ENCODE peak calls at places on chromosomes 3 and 15, in ten cellular contexts. F, O, A, U, E, P, Z, Y, R and B are unnamed samples.

GRCh38 chr3:190076138-190076537 is 44.6 kb downstream of the P3H2 start:
- DNase-seq in Y (no peak), P (no peak), R (no peak), U (no peak), A (no peak), E (no peak), F (no peak), O (no peak), Z (no peak), B (peak)

GRCh38 chr3:37475435-37475834 is 301.1 kb upstream of the LRRFIP2 start:
- DNase-seq in E (no peak), Y (no peak), F (no peak), R (no peak), P (no peak), O (no peak), Z (no peak), U (no peak), A (no peak), B (no peak)

GRCh38 chr3:190644766-190645165 is 130.9 kb downstream of the IL1RAP start:
- DNase-seq in U (no peak), P (no peak), E (no peak), F (no peak), O (no peak), Z (no peak), R (no peak), A (no peak), Y (no peak), B (no peak)

GRCh38 chr3:159246385-159246784 is 444.5 kb downstream of the MFSD1 start:
- DNase-seq in Y (no peak), E (no peak), R (no peak), A (no peak), U (no peak), F (no peak), P (no peak), Z (no peak), O (no peak), B (no peak)

GRCh38 chr3:152505926-152506325 is 237.2 kb downstream of the MBNL1 start:
- DNase-seq in Y (no peak), E (no peak), R (no peak), A (no peak), U (no peak), P (no peak), O (no peak), Z (no peak), F (peak), B (no peak)

GRCh38 chr3:142315083-142315482 is 89.7 kb upstream of the GK5 start:
- DNase-seq in A (no peak), E (no peak), Y (no peak), U (peak), R (no peak), O (no peak), F (no peak), Z (no peak), P (no peak), B (no peak)

GRCh38 chr15:101043911-101044624 is 124.9 kb downstream of the LRRK1 start:
- DNase-seq in A (peak), O (peak), U (no peak), Y (no peak), R (no peak), P (peak), F (no peak), E (peak), Z (peak), B (no peak)

GRCh38 chr3:122975163-122975923 is 52.2 kb downstream of the SEMA5B start:
- DNase-seq in A (peak), U (no peak), F (no peak), E (peak), Z (peak), Y (peak), O (no peak), P (peak), R (no peak), B (peak)

GRCh38 chr15:43190178-43190577 is 5.0 kb downstream of the CCNDBP1 start:
- DNase-seq in U (no peak), F (no peak), E (no peak), P (peak), O (peak), Z (no peak), Y (peak), R (no peak), A (no peak), B (peak)

GRCh38 chr3:76362643-76363042 is 577.3 kb upstream of the ZNF717 start:
- DNase-seq in E (no peak), A (no peak), O (no peak), Y (no peak), F (no peak), P (no peak), U (no peak), Z (no peak), R (no peak), B (no peak)

GRCh38 chr15:38627684-38628277 is 63.2 kb upstream of the RASGRP1 start:
- DNase-seq in Z (no peak), E (no peak), Y (peak), U (no peak), R (no peak), O (no peak), F (no peak), P (no peak), A (no peak), B (no peak)

GRCh38 chr15:68416158-68416535 is 15.8 kb downstream of the ITGA11 start:
- DNase-seq in F (no peak), A (no peak), R (no peak), U (no peak), Y (peak), O (no peak), P (no peak), E (no peak), Z (peak), B (no peak)

GRCh38 chr3:10783360-10784346 is 32.4 kb upstream of the SLC6A11 start:
- DNase-seq in Y (peak), O (no peak), R (peak), A (no peak), P (no peak), E (no peak), U (peak), Z (no peak), F (no peak), B (no peak)

GRCh38 chr15:78316211-78317077 is 17.0 kb upstream of the SKIC8 start:
- DNase-seq in R (no peak), U (no peak), A (no peak), Z (no peak), O (peak), P (no peak), Y (no peak), F (no peak), E (peak), B (no peak)

GRCh38 chr3:108564564-108564963 is 24.7 kb downstream of the CIP2A start:
- DNase-seq in P (no peak), F (no peak), E (no peak), A (no peak), U (no peak), R (no peak), Y (no peak), Z (no peak), O (no peak), B (no peak)

GRCh38 chr15:61871926-61872522 is 188.2 kb downstream of the VPS13C start:
- DNase-seq in Y (no peak), R (peak), A (no peak), Z (no peak), O (no peak), U (peak), F (no peak), P (no peak), E (no peak), B (no peak)

GRCh38 chr15:80343610-80344009 is 60.6 kb upstream of the ARNT2 start:
- DNase-seq in R (no peak), E (peak), Y (no peak), U (no peak), A (peak), O (peak), P (peak), Z (peak), F (no peak), B (peak)

GRCh38 chr3:11379238-11379823 is 107.1 kb downstream of the ATG7 start:
- DNase-seq in U (peak), Z (no peak), O (no peak), E (no peak), P (no peak), Y (no peak), F (peak), R (peak), A (no peak), B (no peak)

GRCh38 chr15:64774556-64775523 is 549 bp downstream of the RBPMS2 start:
- DNase-seq in R (no peak), F (no peak), Y (no peak), A (peak), P (peak), Z (peak), U (peak), E (no peak), O (peak), B (peak)

GRCh38 chr3:141095546-141095937 is 44.4 kb downstream of the SPSB4 start:
- DNase-seq in P (no peak), E (no peak), F (no peak), Y (no peak), A (no peak), Z (no peak), O (no peak), U (no peak), R (no peak), B (no peak)

GRCh38 chr3:78604328-78604727 is 1163.5 kb downstream of the ROBO1 start:
- DNase-seq in R (no peak), A (no peak), P (no peak), F (no peak), Z (no peak), O (no peak), Y (no peak), U (no peak), E (no peak), B (no peak)

GRCh38 chr3:100776736-100777135 is 67.4 kb downstream of the TFG start:
- DNase-seq in Y (no peak), A (no peak), P (no peak), E (no peak), O (no peak), Z (no peak), R (no peak), U (no peak), F (no peak), B (no peak)

GRCh38 chr3:125434582-125435011 is 59.5 kb upstream of the ZNF148 start:
- DNase-seq in F (peak), E (no peak), R (no peak), Y (no peak), U (no peak), P (no peak), Z (no peak), A (no peak), O (no peak), B (no peak)

GRCh38 chr3:190013943-190014924 is 106.5 kb downstream of the P3H2 start:
- DNase-seq in Y (no peak), Z (no peak), U (no peak), R (no peak), F (no peak), O (no peak), P (no peak), A (no peak), E (no peak), B (no peak)

GRCh38 chr3:108333951-108334350 is 37.6 kb downstream of the HHLA2 start:
- DNase-seq in U (no peak), R (no peak), A (no peak), Y (no peak), E (no peak), P (no peak), O (no peak), F (no peak), Z (no peak), B (no peak)

GRCh38 chr3:5437296-5438010 is 249.9 kb downstream of the EDEM1 start:
- DNase-seq in O (no peak), F (no peak), A (no peak), R (no peak), Z (no peak), Y (no peak), U (no peak), P (no peak), E (no peak), B (no peak)

GRCh38 chr3:53677406-53677805 is 168.8 kb downstream of the CHDH start:
- DNase-seq in F (no peak), Z (no peak), P (no peak), E (no peak), U (no peak), A (no peak), Y (peak), R (no peak), O (no peak), B (peak)

GRCh38 chr3:23865595-23866396 is 51.0 kb downstream of the NKIRAS1 start:
- DNase-seq in R (no peak), E (peak), U (peak), P (peak), O (no peak), Y (peak), F (peak), Z (no peak), A (no peak), B (peak)

GRCh38 chr15:73800662-73801345 is 47.7 kb upstream of the INSYN1 start:
- DNase-seq in P (peak), R (no peak), A (peak), E (no peak), F (no peak), Z (peak), U (peak), O (no peak), Y (no peak), B (peak)

GRCh38 chr15:77025066-77025435 is 30.1 kb downstream of the PSTPIP1 start:
- DNase-seq in Z (peak), U (no peak), R (no peak), E (no peak), A (peak), O (no peak), Y (no peak), P (peak), F (no peak), B (no peak)

GRCh38 chr3:31219131-31219843 is 313.4 kb upstream of the STT3B start:
- DNase-seq in R (no peak), P (no peak), E (no peak), F (peak), Z (no peak), O (no peak), U (no peak), A (no peak), Y (no peak), B (no peak)

GRCh38 chr15:38671675-38672141 is 107.1 kb upstream of the RASGRP1 start:
- DNase-seq in P (no peak), R (no peak), E (no peak), Z (no peak), Y (no peak), F (peak), U (no peak), O (no peak), A (no peak), B (no peak)

GRCh38 chr15:101407966-101408775 is 81.3 kb downstream of the PCSK6 start:
- DNase-seq in F (no peak), Y (no peak), R (no peak), Z (no peak), A (no peak), O (peak), E (no peak), P (no peak), U (no peak), B (no peak)

GRCh38 chr15:45100884-45101622 is 12.9 kb downstream of the DUOX2 start:
- DNase-seq in R (no peak), P (no peak), F (no peak), O (no peak), E (no peak), U (no peak), A (peak), Z (no peak), Y (no peak), B (no peak)

GRCh38 chr3:9428411-9428810 is 31.0 kb downstream of the SETD5 start:
- DNase-seq in A (no peak), E (no peak), R (no peak), F (no peak), U (no peak), Y (no peak), O (no peak), P (no peak), Z (no peak), B (no peak)

GRCh38 chr3:9420850-9421549 is 23.6 kb downstream of the SETD5 start:
- DNase-seq in O (no peak), R (no peak), Y (no peak), E (no peak), A (no peak), U (peak), F (no peak), Z (no peak), P (no peak), B (no peak)

GRCh38 chr3:9422712-9423424 is 25.5 kb downstream of the SETD5 start:
- DNase-seq in P (peak), Y (peak), R (peak), Z (peak), O (peak), A (peak), E (peak), F (no peak), U (peak), B (peak)
- TF ChIP-seq POLR2A in P (no peak), Y (no peak), R (no peak), Z (no peak), O (no peak), A (no peak), E (peak), F (no peak), U (no peak), B (peak)

GRCh38 chr3:169044341-169045113 is 619.0 kb downstream of the MECOM start:
- DNase-seq in E (no peak), P (no peak), U (peak), R (no peak), Z (no peak), O (no peak), A (no peak), Y (no peak), F (no peak), B (no peak)
- H3K27ac ChIP-seq in E (no peak), P (no peak), U (no peak), R (no peak), Z (no peak), O (no peak), A (no peak), Y (no peak), F (no peak), B (no peak)

GRCh38 chr3:147396709-147397046 is 9.7 kb downstream of the ZIC4 start:
- DNase-seq in E (no peak), Y (no peak), U (no peak), A (no peak), R (no peak), Z (no peak), O (no peak), P (no peak), F (no peak), B (no peak)

GRCh38 chr3:147395975-147396708 is 10.2 kb downstream of the ZIC4 start:
- DNase-seq in F (no peak), Y (no peak), P (no peak), A (no peak), E (no peak), R (no peak), O (no peak), U (no peak), Z (no peak), B (no peak)

GRCh38 chr3:147392083-147392916 is 14.0 kb downstream of the ZIC4 start:
- DNase-seq in E (no peak), F (no peak), U (no peak), P (no peak), A (no peak), R (no peak), Y (peak), O (no peak), Z (no peak), B (no peak)

GRCh38 chr3:147393261-147393964 is 12.9 kb downstream of the ZIC4 start:
- DNase-seq in A (no peak), Z (no peak), O (no peak), Y (peak), E (no peak), P (no peak), U (no peak), R (no peak), F (no peak), B (no peak)

GRCh38 chr3:147394168-147394941 is 12.0 kb downstream of the ZIC4 start:
- DNase-seq in R (no peak), U (no peak), Z (no peak), Y (no peak), O (no peak), A (no peak), E (no peak), F (no peak), P (no peak), B (no peak)
- H3K4me3 ChIP-seq in R (no peak), U (no peak), Z (no peak), Y (no peak), O (peak), A (no peak), E (peak), F (no peak), P (peak), B (no peak)

GRCh38 chr3:32419766-32420137 is 28.1 kb downstream of the CMTM7 start:
- DNase-seq in E (no peak), F (no peak), Y (no peak), O (no peak), U (no peak), P (no peak), R (no peak), Z (no peak), A (no peak), B (no peak)

GRCh38 chr3:32421991-32422859 is 30.6 kb downstream of the CMTM7 start:
- DNase-seq in U (peak), R (peak), F (no peak), E (peak), O (peak), Y (peak), A (peak), P (peak), Z (peak), B (peak)

GRCh38 chr3:32422943-32423342 is 31.3 kb downstream of the CMTM7 start:
- DNase-seq in A (no peak), Y (no peak), P (no peak), U (no peak), O (no peak), E (no peak), R (no peak), F (no peak), Z (no peak), B (no peak)

GRCh38 chr3:32421185-32421584 is 29.5 kb downstream of the CMTM7 start:
- DNase-seq in R (peak), A (no peak), F (no peak), E (no peak), Y (no peak), Z (no peak), O (no peak), U (no peak), P (no peak), B (peak)

DNA sequence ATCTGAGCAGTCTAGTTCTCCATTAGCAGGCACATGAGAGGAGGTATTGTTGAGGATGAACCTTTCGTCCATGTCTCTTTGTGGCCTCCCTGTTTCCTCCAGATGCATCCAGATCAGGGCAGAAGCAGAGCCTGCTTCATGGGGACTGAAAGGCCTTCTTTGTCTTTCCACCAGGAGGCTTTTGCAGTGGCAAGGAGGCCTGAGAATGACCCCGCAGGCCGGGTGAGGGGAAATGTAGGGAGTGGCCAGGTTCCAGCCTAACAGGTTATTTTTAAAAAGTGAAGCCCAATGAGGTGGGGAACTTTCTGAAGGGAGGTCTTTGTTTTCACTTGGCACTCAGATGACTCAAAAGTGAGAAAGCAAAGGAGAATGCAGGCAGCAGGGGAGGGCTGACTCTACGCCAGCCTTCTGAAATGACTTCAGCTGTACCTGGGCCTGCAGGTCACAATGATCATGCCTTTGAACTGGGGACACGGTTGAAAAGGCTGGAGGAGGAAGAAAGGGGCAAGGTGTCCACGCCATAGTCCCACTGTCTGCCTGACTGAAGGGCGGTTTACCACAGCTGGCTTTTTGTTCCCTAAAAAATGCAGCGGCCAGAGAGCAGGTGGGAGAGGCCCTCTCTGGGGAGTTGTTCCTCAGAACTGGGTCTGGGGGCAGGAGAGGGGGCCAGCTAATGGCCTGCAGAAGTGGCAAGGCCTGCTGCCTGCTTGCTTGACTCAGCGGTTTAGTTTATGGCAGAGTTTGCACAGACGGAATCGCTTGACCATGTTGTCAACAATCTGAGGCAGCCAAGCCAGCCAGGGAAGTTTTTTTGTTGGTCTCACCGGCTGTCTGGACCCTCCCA is 28.7 kb downstream of the CMTM7 start:
- DNase-seq in R (peak), Z (no peak), F (peak), A (no peak), P (no peak), O (peak), E (no peak), Y (peak), U (peak), B (peak)
- TF ChIP-seq POLR2A in R (no peak), Z (no peak), F (no peak), A (no peak), P (no peak), O (no peak), E (no peak), Y (no peak), U (no peak), B (no peak)

GRCh38 chr15:52288986-52289385 is 6.6 kb downstream of the MYO5C start:
- DNase-seq in O (no peak), Z (no peak), R (no peak), E (no peak), P (no peak), F (no peak), Y (no peak), U (no peak), A (no peak), B (no peak)

GRCh38 chr15:52288051-52288942 is 7.3 kb downstream of the MYO5C start:
- DNase-seq in P (no peak), O (peak), Y (peak), U (peak), F (no peak), A (no peak), R (no peak), E (peak), Z (no peak), B (peak)

GRCh38 chr15:52289629-52290081 is 5.9 kb downstream of the MYO5C start:
- DNase-seq in E (peak), Y (peak), P (no peak), O (peak), F (no peak), R (no peak), Z (no peak), A (no peak), U (peak), B (peak)

GRCh38 chr15:52284164-52284563 is 11.4 kb downstream of the MYO5C start:
- DNase-seq in A (no peak), P (no peak), F (no peak), Z (no peak), U (peak), O (no peak), R (no peak), Y (no peak), E (no peak), B (no peak)

DNA sequence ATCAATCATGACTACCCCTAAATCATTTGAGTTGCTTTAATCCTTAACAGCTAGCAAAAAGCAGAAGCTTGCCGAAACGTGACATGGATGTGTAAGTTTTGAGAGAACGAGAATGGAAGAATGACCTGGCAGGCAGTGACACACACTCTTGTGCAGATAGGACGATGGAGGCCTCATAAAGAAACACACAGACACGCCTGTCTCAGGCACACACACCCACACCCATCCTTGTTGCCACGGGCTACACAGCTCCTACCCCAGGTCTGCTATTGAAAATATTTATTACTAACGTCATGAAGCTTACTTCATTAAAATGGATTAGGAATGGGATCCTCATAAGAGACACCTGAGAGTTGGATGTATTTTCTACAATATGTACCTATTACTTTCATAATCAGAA is 8.5 kb downstream of the MYO5C start:
- DNase-seq in R (no peak), Y (no peak), U (peak), F (no peak), P (no peak), Z (no peak), A (no peak), E (peak), O (no peak), B (no peak)
- H3K27ac ChIP-seq in R (no peak), Y (no peak), U (peak), F (no peak), P (no peak), Z (no peak), A (no peak), E (peak), O (peak), B (no peak)